ENCODE peak calls at places on chromosomes 13 and 19, in four cellular contexts. Q is stimulated activated CD4-positive, alpha-beta T cell treated with anti-CD3 and anti-CD28 coated beads, Interleukin-15, amount 100 ng/mL, for 1 hour; V is hippocampal formation; U is ELR. R is an unnamed sample.

GRCh38 chr19:51799311-51799997 is 4.5 kb downstream of the FPR3 start:
- DNase-seq in Q (no peak), V (peak; percentile 41), U (peak; percentile 95), R (peak; percentile 91)

GRCh38 chr19:11457831-11458230 is 22.4 kb downstream of the PRKCSH start:
- DNase-seq in Q (no peak), V (no peak), U (no peak), R (no peak)

GRCh38 chr19:42396248-42396541 is 6.1 kb upstream of the CNFN start:
- DNase-seq in Q (no peak), V (peak; percentile 28), U (no peak), R (no peak)

GRCh38 chr19:46602392-46603194 is 1.5 kb downstream of the CALM3 start:
- DNase-seq in Q (no peak), V (no peak), U (peak; percentile 28), R (no peak)

GRCh38 chr13:20350819-20351218 is 118.7 kb upstream of the GJB6 start:
- DNase-seq in Q (no peak), V (no peak), U (no peak), R (no peak)

GRCh38 chr19:28234637-28235036 is 978.3 kb downstream of the UQCRFS1 start:
- DNase-seq in Q (no peak), V (no peak), U (no peak), R (peak; percentile 6)

GRCh38 chr13:30038884-30039283 is 188.5 kb upstream of the UBL3 start:
- DNase-seq in Q (no peak), V (no peak), U (peak; percentile 35), R (no peak)

GRCh38 chr19:39001016-39001415 is 25.5 kb upstream of the FBXO17 start:
- DNase-seq in Q (no peak), V (no peak), U (no peak), R (no peak)

GRCh38 chr19:53037101-53038097 is 7.1 kb upstream of the ERVV-2 start:
- DNase-seq in Q (no peak), V (no peak), U (peak; percentile 59), R (no peak)

GRCh38 chr19:48698046-48698445 is 2.3 kb downstream of the FUT2 start:
- DNase-seq in Q (no peak), V (no peak), U (peak; percentile 75), R (peak; percentile 74)

GRCh38 chr13:30108913-30109237 is 198.5 kb downstream of the KATNAL1 start:
- DNase-seq in Q (no peak), V (no peak), U (no peak), R (no peak)

GRCh38 chr19:16595097-16595496 is 22.9 kb upstream of the SLC35E1 start:
- DNase-seq in Q (no peak), V (no peak), U (no peak), R (no peak)

GRCh38 chr19:2014731-2015610 is 543 bp downstream of the BTBD2 start:
- DNase-seq in Q (no peak), V (no peak), U (peak; percentile 53), R (no peak)

GRCh38 chr19:11626252-11626651 is 29.0 kb downstream of the ZNF627 start:
- DNase-seq in Q (no peak), V (no peak), U (no peak), R (no peak)

GRCh38 chr19:47658431-47659383 is 49.8 kb downstream of the BICRA start:
- DNase-seq in Q (no peak), V (peak; percentile 39), U (no peak), R (no peak)

GRCh38 chr19:55601127-55601526 is 1.0 kb downstream of the ZNF524 start:
- DNase-seq in Q (no peak), V (no peak), U (no peak), R (no peak)

GRCh38 chr13:112067121-112067741 is at the start of gene SOX1:
- DNase-seq in Q (no peak), V (no peak), U (no peak), R (no peak)

GRCh38 chr19:23099966-23100365 is 16.9 kb upstream of the ZNF730 start:
- DNase-seq in Q (no peak), V (no peak), U (no peak), R (no peak)

GRCh38 chr19:34847393-34847792 is 74.4 kb upstream of the ZNF599 start:
- DNase-seq in Q (no peak), V (no peak), U (no peak), R (no peak)

GRCh38 chr13:97348569-97349100 is 85.3 kb upstream of the RAP2A start:
- DNase-seq in Q (no peak), V (no peak), U (no peak), R (no peak)

GRCh38 chr13:109610517-109610916 is 175.9 kb downstream of the IRS2 start:
- DNase-seq in Q (no peak), V (no peak), U (peak; percentile 35), R (no peak)

GRCh38 chr19:19067276-19068072 is 3.7 kb downstream of the SLC25A42 start:
- DNase-seq in Q (no peak), V (peak; percentile 8), U (no peak), R (no peak)

GRCh38 chr19:49637865-49638350 is 2.0 kb downstream of the RRAS start:
- DNase-seq in Q (no peak), V (peak; percentile 0), U (peak; percentile 84), R (peak; percentile 66)

GRCh38 chr19:34851277-34851804 is 75.4 kb upstream of the ZNF30 start:
- DNase-seq in Q (no peak), V (no peak), U (no peak), R (no peak)

GRCh38 chr19:5154129-5154798 is 185.4 kb downstream of the KDM4B start:
- DNase-seq in Q (no peak), V (no peak), U (peak; percentile 47), R (no peak)

GRCh38 chr13:113742000-113742441 is 17.0 kb upstream of the TMEM255B start:
- DNase-seq in Q (no peak), V (no peak), U (peak; percentile 79), R (no peak)

GRCh38 chr19:11130824-11131455 is 24.6 kb downstream of the SPC24 start:
- DNase-seq in Q (peak; percentile 45), V (peak; percentile 27), U (peak; percentile 81), R (peak; percentile 56)

GRCh38 chr19:11198769-11199469 is 1.6 kb upstream of the KANK2 start:
- DNase-seq in Q (no peak), V (no peak), U (no peak), R (no peak)

GRCh38 chr19:48253999-48254398 is 1.7 kb downstream of the CARD8 start:
- DNase-seq in Q (no peak), V (no peak), U (no peak), R (no peak)

GRCh38 chr19:6737873-6738725 is 719 bp upstream of the GPR108 start:
- DNase-seq in Q (peak; percentile 44), V (peak; percentile 74), U (peak; percentile 88), R (peak; percentile 77)

R was measured in RCC 7860.